ENCODE peak calls at places on chromosomes 7 and 10, in four cellular contexts. H is breast epithelium, R is upper lobe of left lung, E is body of pancreas. Q is an unnamed sample.

GRCh38 chr7:135253851-135254815 is 20.5 kb downstream of the STRA8 start:
- DNase-seq in R (peak), E (peak), H (no peak), Q (peak)

GRCh38 chr7:96800824-96801223 is 91.2 kb upstream of the SEM1 start:
- DNase-seq in R (no peak), H (no peak), E (no peak), Q (no peak)

GRCh38 chr10:48506147-48506917 is 98.5 kb downstream of the ARHGAP22 start:
- DNase-seq in E (no peak), H (no peak), R (no peak), Q (peak)

GRCh38 chr7:107125475-107125874 is 43.3 kb upstream of the HBP1 start:
- DNase-seq in R (no peak), H (no peak), E (no peak), Q (no peak)

GRCh38 chr10:26994743-26995142 is 105.6 kb downstream of the ANKRD26 start:
- DNase-seq in R (no peak), E (no peak), H (no peak), Q (no peak)

GRCh38 chr7:40530292-40530691 is 395.5 kb downstream of the SUGCT start:
- DNase-seq in E (no peak), H (no peak), R (no peak), Q (no peak)

GRCh38 chr10:75209325-75210192 is 1.0 kb upstream of the VDAC2 start:
- DNase-seq in H (peak), R (peak), E (peak), Q (peak)

GRCh38 chr10:124996127-124996853 is 54.4 kb downstream of the ZRANB1 start:
- DNase-seq in H (no peak), E (peak), R (peak), Q (peak)

GRCh38 chr10:43393606-43394360 is 15.2 kb downstream of the HNRNPF start:
- DNase-seq in E (no peak), H (no peak), R (no peak), Q (no peak)

GRCh38 chr10:43396928-43397624 is 11.9 kb downstream of the HNRNPF start:
- DNase-seq in H (peak), R (peak), E (peak), Q (peak)

GRCh38 chr10:43395571-43396060 is 13.4 kb downstream of the HNRNPF start:
- DNase-seq in H (no peak), R (no peak), E (peak), Q (peak)

GRCh38 chr10:43394868-43395267 is 14.1 kb downstream of the HNRNPF start:
- DNase-seq in H (no peak), E (no peak), R (no peak), Q (no peak)

GRCh38 chr10:43396061-43396927 is 12.7 kb downstream of the HNRNPF start:
- DNase-seq in H (peak), R (peak), E (peak), Q (peak)
- TF ChIP-seq POLR2A in H (no peak), R (no peak), E (peak), Q (no peak)

DNA sequence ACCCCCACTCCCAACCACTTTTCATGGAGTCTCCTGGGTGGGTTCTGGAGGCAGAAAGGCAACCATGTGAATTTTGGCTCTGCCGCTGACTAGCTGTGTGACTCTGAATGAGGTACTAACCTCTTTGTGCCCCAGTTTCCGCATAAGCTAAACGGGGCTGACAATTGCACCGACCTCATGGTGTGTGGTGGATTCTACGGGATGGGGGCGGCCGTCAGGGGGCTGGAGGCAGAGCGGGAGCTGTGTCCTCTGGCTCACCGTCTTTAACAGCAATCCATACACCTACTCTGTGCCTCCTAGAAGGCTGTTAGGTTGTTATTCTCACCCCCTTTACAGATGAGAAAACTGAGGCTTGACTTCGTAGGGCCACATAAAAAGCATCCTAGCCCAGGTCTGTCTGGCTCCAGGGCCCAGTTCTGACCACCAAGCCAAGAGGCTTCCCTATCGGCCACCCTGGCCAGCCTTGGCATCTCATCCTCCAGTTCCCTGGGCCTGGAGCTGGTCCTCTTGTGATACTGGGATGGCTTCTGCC is 4.3 kb upstream of the SLC29A3 start:
- DNase-seq in E (no peak), R (no peak), H (no peak), Q (no peak)
- H3K4me3 ChIP-seq in E (no peak), R (no peak), H (no peak), Q (no peak)

DNA sequence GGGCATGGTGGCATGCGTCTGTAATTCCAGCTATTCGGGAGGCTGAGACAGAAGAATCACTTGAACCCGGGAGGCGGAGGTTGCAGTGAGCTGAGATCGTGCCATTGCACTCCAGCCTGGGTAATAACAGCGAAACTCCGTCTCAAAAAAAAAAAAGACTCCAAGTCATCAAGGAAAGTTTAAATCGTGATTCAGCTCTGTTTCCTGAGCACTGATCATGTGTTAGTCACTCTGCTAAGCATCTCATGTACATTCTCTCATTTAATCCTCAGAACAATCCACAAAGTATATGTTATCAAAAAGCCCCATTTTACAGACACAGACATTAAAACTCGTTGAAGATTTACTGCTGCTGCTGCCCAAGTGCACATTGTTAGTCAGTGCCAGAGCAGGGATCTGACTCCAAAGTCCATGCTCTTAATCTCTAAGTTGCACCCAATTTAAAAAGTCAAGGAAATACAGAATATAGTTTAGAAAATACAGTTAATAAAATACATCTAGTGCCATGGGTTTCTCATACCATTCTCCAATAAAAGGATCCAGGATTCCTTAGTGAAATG is 6.2 kb downstream of the PIK3AP1 start:
- DNase-seq in R (no peak), H (no peak), E (no peak), Q (no peak)
- TF ChIP-seq POLR2A in R (no peak), H (no peak), E (no peak), Q (no peak)

DNA sequence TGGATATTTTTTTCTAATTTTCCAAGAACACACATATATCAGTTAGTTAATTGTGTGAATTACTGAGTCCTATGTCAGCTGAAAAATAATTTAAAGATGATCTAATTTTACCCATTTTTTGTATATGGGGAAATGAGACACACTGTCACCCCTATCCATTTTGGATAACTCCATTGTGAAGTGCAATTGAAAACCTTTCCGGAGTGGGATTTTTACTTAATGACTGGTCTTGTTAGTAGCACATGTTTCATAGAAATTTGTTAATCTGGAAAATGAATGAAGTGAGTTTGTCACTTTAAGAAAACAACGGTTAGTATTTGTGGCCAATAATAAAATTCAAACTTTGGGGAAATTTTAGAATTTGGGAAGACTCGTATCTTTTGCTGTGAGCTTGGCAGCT is 2.0 kb downstream of the GARS1 start:
- DNase-seq in R (no peak), H (no peak), E (no peak), Q (no peak)
- H3K4me3 ChIP-seq in R (peak), H (peak), E (no peak), Q (no peak)

GRCh38 chr10:112949128-112949823 is 771 bp upstream of the TCF7L2 start:
- DNase-seq in E (no peak), H (no peak), R (no peak), Q (no peak)
- TF ChIP-seq POLR2A in E (no peak), H (no peak), R (no peak), Q (no peak)

DNA sequence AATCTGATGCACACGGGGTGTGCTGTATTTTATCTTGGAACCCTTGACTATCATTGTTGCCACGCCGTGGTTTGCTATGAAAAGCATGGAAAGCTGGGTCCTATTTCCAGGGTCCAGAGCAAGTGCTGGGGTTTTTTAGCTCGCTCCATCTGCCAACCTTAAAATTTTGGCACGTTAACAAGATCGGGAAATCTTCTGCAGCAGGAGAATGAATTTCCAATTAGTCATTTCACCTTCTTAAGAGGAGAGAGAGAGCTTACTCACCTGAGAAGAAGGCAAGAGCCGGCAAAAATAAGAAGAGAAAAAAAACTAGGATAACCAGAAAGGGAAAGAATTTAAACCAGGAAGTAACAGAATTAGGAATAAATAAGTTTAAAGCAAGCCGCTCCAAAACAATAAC is 223.6 kb upstream of the CELF2 start:
- DNase-seq in E (no peak), H (no peak), R (no peak), Q (no peak)
- H3K4me3 ChIP-seq in E (no peak), H (no peak), R (peak), Q (no peak)

DNA sequence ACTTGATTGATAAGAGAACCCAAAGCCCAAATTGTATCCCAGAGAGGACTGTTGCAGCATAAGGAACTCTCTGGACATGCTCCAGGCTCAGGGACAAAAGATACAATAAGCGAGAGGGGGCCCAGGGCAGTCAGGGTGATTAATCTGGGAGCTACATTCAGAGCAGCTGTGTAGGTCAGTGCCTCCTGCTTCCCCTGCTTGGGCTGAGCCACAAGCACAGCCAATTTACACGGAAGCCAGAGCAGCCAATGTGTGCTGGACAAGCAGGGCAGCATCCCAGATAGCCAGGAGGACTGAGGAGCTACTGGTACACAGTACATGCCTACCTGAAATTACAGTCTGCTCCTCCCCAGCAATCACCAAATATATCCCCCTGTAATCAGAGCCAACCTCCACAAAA is 24.3 kb downstream of the MYPN start:
- DNase-seq in H (no peak), E (no peak), R (no peak), Q (no peak)
- TF ChIP-seq POLR2A in H (no peak), E (no peak), R (no peak), Q (no peak)

GRCh38 chr7:155645652-155646051 is 1.2 kb downstream of the RBM33 start:
- DNase-seq in E (no peak), R (no peak), H (no peak), Q (no peak)

GRCh38 chr7:155647302-155647701 is 2.8 kb downstream of the RBM33 start:
- DNase-seq in E (no peak), H (no peak), R (no peak), Q (no peak)

GRCh38 chr7:155644971-155645509 is 579 bp downstream of the RBM33 start:
- DNase-seq in R (peak), E (no peak), H (no peak), Q (no peak)

GRCh38 chr7:155647734-155648133 is 3.3 kb downstream of the RBM33 start:
- DNase-seq in H (no peak), R (no peak), E (no peak), Q (no peak)

DNA sequence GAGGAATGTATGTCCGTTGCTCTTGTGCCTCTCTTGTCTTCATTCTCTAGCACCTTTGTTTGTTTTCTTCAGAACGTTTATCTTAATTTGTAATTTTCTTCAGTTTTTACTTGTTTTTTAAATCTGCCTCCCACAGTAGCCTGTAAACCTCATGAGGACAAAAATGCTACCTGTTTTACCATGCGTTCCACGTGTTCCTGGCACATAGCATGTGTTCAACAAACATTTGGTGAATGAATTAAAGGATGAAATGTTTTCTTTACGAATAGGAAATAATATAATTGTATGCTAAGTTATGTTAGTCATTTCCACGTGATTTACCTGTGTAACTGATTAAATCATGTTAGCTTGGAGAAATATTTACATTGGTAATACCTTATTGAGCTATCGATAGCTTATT is 2.2 kb downstream of the RBM33 start:
- DNase-seq in E (no peak), H (no peak), R (no peak), Q (no peak)
- H3K4me3 ChIP-seq in E (no peak), H (no peak), R (no peak), Q (no peak)

GRCh38 chr7:27175005-27175625 is 995 bp upstream of the HOXA10 start:
- DNase-seq in R (peak), E (peak), H (peak), Q (no peak)
- TF ChIP-seq POLR2A in R (no peak), E (no peak), H (no peak), Q (no peak)

DNA sequence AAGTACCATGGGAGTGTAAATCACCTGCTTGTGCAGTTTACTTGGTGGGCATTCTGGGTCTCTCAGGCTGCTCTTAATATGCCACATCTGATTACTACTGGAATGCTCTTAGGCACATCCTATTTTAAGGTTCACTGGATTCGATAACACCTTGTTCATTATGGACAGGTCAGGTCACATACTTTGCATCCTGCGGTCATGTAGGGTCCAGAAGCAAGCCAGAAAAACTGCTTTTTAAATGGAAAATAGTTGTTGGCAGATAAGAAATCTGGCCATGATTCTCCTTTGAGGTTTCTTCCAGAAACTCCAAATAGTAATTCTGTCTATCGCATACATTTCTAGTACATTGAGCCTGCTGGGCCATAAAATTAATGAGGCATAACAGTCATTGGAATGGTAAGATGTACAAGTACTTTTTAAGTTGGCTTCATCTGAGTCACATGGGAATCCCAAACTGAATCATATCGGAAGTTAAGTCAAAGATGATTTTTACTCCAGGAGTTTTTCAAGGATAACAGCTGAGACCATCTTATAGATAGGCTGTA is 371.9 kb downstream of the LRRTM3 start:
- DNase-seq in H (no peak), R (no peak), E (no peak), Q (no peak)
- H3K4me3 ChIP-seq in H (no peak), R (no peak), E (no peak), Q (no peak)

Q was measured in lower leg skin.